ENCODE peak calls at places on chromosomes 13 and 19, in five cellular contexts. A is aorta, R is dorsolateral prefrontal cortex, M is iris pigment epithelial cell, I is HCT116. D is an unnamed sample.

GRCh38 chr19:33444993-33445751 is 71.7 kb downstream of the CEBPG start:
- DNase-seq in A (no peak), R (peak; percentile 2), M (no peak), I (no peak), D (no peak)

GRCh38 chr13:24777171-24777570 is 13.2 kb downstream of the RNF17 start:
- DNase-seq in A (no peak), R (no peak), M (no peak), I (no peak), D (peak; percentile 79)

GRCh38 chr13:49791214-49791752 is 1.2 kb downstream of the KPNA3 start:
- DNase-seq in A (no peak), R (no peak), M (peak; percentile 43), I (no peak), D (peak; percentile 39)

GRCh38 chr19:50252111-50252886 is 48.9 kb downstream of the MYH14 start:
- DNase-seq in A (peak; percentile 29), R (no peak), M (peak; percentile 34), I (no peak), D (no peak)

GRCh38 chr19:46225558-46226004 is 4.0 kb upstream of the IGFL1 start:
- DNase-seq in A (no peak), R (no peak), M (no peak), I (no peak), D (no peak)

GRCh38 chr13:21359855-21360254 is 99.2 kb downstream of the ZDHHC20 start:
- DNase-seq in A (no peak), R (no peak), M (no peak), I (no peak), D (no peak)

GRCh38 chr13:42878721-42879120 is 97.3 kb downstream of the FAM216B start:
- DNase-seq in A (no peak), R (no peak), M (peak; percentile 22), I (no peak), D (no peak)

GRCh38 chr19:20422616-20423205 is 142.9 kb downstream of the ZNF737 start:
- DNase-seq in A (no peak), R (no peak), M (peak; percentile 9), I (no peak), D (no peak)

GRCh38 chr19:14383898-14384669 is 2.8 kb downstream of the ADGRE5 start:
- DNase-seq in A (peak; percentile 73), R (no peak), M (peak; percentile 55), I (no peak), D (peak; percentile 40)

GRCh38 chr13:20160346-20161274 is at the start of gene GJA3:
- DNase-seq in A (no peak), R (no peak), M (peak; percentile 24), I (no peak), D (peak; percentile 35)

GRCh38 chr13:110499621-110500281 is 61.8 kb downstream of the RAB20 start:
- DNase-seq in A (no peak), R (no peak), M (peak; percentile 31), I (no peak), D (peak; percentile 12)

GRCh38 chr13:97878421-97879375 is 74.8 kb upstream of the IPO5 start:
- DNase-seq in A (no peak), R (no peak), M (peak; percentile 25), I (no peak), D (peak; percentile 34)

GRCh38 chr19:45960595-45961235 is 12.9 kb downstream of the NOVA2 start:
- DNase-seq in A (no peak), R (no peak), M (no peak), I (no peak), D (no peak)

GRCh38 chr19:14432817-14433453 is at the start of gene PKN1:
- DNase-seq in A (no peak), R (peak; percentile 47), M (no peak), I (no peak), D (no peak)